ENCODE peak calls at places on chromosomes 4 and X, in ten cellular contexts. Z, B, R, V, C, T, P, U, W and M are unnamed samples.

GRCh38 chrX:22300130-22300529 is 27.4 kb downstream of the CBLL2 start:
- DNase-seq in Z (peak; percentile 41), B (peak; percentile 60), R (no peak), V (no peak), C (peak; percentile 49), T (no peak), P (peak; percentile 52), U (peak; percentile 7), W (peak; percentile 23), M (no peak)

GRCh38 chrX:12950851-12951589 is 23.9 kb upstream of the TMSB4X start:
- DNase-seq in Z (peak; percentile 62), B (no peak), R (peak; percentile 67), V (no peak), C (no peak), T (no peak), P (no peak), U (no peak), W (no peak), M (peak; percentile 29)

GRCh38 chr4:123659759-123660158 is 263.2 kb downstream of the SPRY1 start:
- DNase-seq in Z (no peak), B (no peak), R (no peak), V (no peak), C (no peak), T (no peak), P (no peak), U (no peak), W (peak; percentile 43), M (no peak)

GRCh38 chr4:181957088-181957487 is 286.1 kb upstream of the TENM3 start:
- DNase-seq in Z (no peak), B (peak; percentile 63), R (no peak), V (no peak), C (peak; percentile 76), T (peak; percentile 75), P (peak; percentile 88), U (peak; percentile 38), W (peak; percentile 6), M (no peak)

GRCh38 chr4:187826725-187827124 is 168.8 kb upstream of the ZFP42 start:
- DNase-seq in Z (peak; percentile 3), B (no peak), R (no peak), V (no peak), C (no peak), T (no peak), P (no peak), U (no peak), W (no peak), M (no peak)

GRCh38 chr4:184298255-184298654 is 80.6 kb upstream of the ENPP6 start:
- DNase-seq in Z (no peak), B (no peak), R (no peak), V (no peak), C (no peak), T (no peak), P (no peak), U (no peak), W (no peak), M (no peak)

GRCh38 chr4:6308890-6309643 is 39.4 kb downstream of the WFS1 start:
- DNase-seq in Z (no peak), B (no peak), R (peak; percentile 16), V (no peak), C (no peak), T (no peak), P (peak; percentile 13), U (no peak), W (no peak), M (no peak)

GRCh38 chr4:20395160-20395773 is 143.6 kb downstream of the SLIT2 start:
- DNase-seq in Z (peak; percentile 41), B (no peak), R (no peak), V (peak; percentile 5), C (peak; percentile 14), T (no peak), P (peak; percentile 29), U (peak; percentile 50), W (peak; percentile 31), M (no peak)

GRCh38 chr4:165931741-165932140 is 58.7 kb downstream of the TLL1 start:
- DNase-seq in Z (no peak), B (no peak), R (no peak), V (no peak), C (no peak), T (no peak), P (no peak), U (no peak), W (no peak), M (no peak)

GRCh38 chr4:6910340-6910959 is 824 bp downstream of the TBC1D14 start:
- DNase-seq in Z (peak; percentile 41), B (no peak), R (no peak), V (no peak), C (no peak), T (no peak), P (no peak), U (no peak), W (peak; percentile 51), M (no peak)

GRCh38 chr4:80221161-80221560 is 23.9 kb downstream of the PRDM8 start:
- DNase-seq in Z (no peak), B (peak; percentile 35), R (no peak), V (no peak), C (no peak), T (no peak), P (no peak), U (no peak), W (no peak), M (no peak)

GRCh38 chr4:138494931-138495330 is 252.8 kb upstream of the SLC7A11 start:
- DNase-seq in Z (peak; percentile 30), B (peak; percentile 75), R (no peak), V (no peak), C (peak; percentile 23), T (no peak), P (peak; percentile 52), U (peak; percentile 12), W (no peak), M (no peak)